ENCODE peak calls at places on chromosomes 4 and X, in seven cellular contexts. X, B, P, M, N, I and J are unnamed samples.

GRCh38 chr4:28565434-28565833 is 1704.8 kb downstream of the STIM2 start:
- DNase-seq in X (no peak), B (no peak), P (no peak), M (no peak), N (no peak), I (no peak), J (no peak)

GRCh38 chrX:53163436-53163835 is 61.6 kb downstream of the KDM5C start:
- DNase-seq in X (no peak), B (no peak), P (no peak), M (no peak), N (no peak), I (no peak), J (no peak)

GRCh38 chr4:78061939-78062603 is 4.9 kb downstream of the FRAS1 start:
- DNase-seq in X (no peak), B (no peak), P (no peak), M (no peak), N (no peak), I (no peak), J (no peak)

GRCh38 chrX:14073158-14073557 is 43.5 kb upstream of the GEMIN8 start:
- DNase-seq in X (no peak), B (no peak), P (peak; percentile 7), M (no peak), N (no peak), I (no peak), J (no peak)

GRCh38 chrX:19017271-19017670 is 33.4 kb upstream of the PHKA2 start:
- DNase-seq in X (peak; percentile 29), B (no peak), P (peak; percentile 72), M (peak; percentile 28), N (no peak), I (peak; percentile 20), J (peak; percentile 16)

GRCh38 chr4:110249687-110250387 is 51.4 kb upstream of the ELOVL6 start:
- DNase-seq in X (no peak), B (no peak), P (no peak), M (no peak), N (no peak), I (no peak), J (no peak)

GRCh38 chrX:34810364-34810763 is 132.2 kb upstream of the FAM47B start:
- DNase-seq in X (peak; percentile 18), B (no peak), P (no peak), M (no peak), N (no peak), I (no peak), J (no peak)

GRCh38 chr4:164012396-164013027 is 518.0 kb downstream of the TMA16 start:
- DNase-seq in X (no peak), B (peak; percentile 11), P (peak; percentile 67), M (peak; percentile 59), N (no peak), I (peak; percentile 67), J (no peak)

GRCh38 chr4:84971319-84971932 is 4.9 kb upstream of the WDFY3 start:
- DNase-seq in X (peak; percentile 32), B (no peak), P (peak; percentile 69), M (peak; percentile 62), N (no peak), I (no peak), J (peak; percentile 64)

GRCh38 chr4:138235419-138235952 is 6.7 kb downstream of the SLC7A11 start:
- DNase-seq in X (peak; percentile 22), B (no peak), P (no peak), M (no peak), N (no peak), I (no peak), J (peak; percentile 96)

GRCh38 chr4:6419452-6420028 is 52.9 kb downstream of the PPP2R2C start:
- DNase-seq in X (no peak), B (no peak), P (peak; percentile 72), M (no peak), N (no peak), I (no peak), J (no peak)

GRCh38 chrX:69506617-69507499 is 2.7 kb downstream of the NALF2 start:
- DNase-seq in X (no peak), B (no peak), P (no peak), M (no peak), N (no peak), I (no peak), J (no peak)

GRCh38 chrX:76148753-76149152 is 24.1 kb upstream of the PBDC1 start:
- DNase-seq in X (no peak), B (peak; percentile 27), P (peak; percentile 73), M (peak; percentile 12), N (no peak), I (peak; percentile 15), J (peak; percentile 30)

GRCh38 chr4:80610845-80611244 is 275.3 kb downstream of the CFAP299 start:
- DNase-seq in X (peak; percentile 5), B (no peak), P (peak; percentile 64), M (peak; percentile 7), N (no peak), I (no peak), J (no peak)

GRCh38 chr4:157280673-157281072 is 60.1 kb downstream of the GRIA2 start:
- DNase-seq in X (no peak), B (no peak), P (no peak), M (no peak), N (no peak), I (no peak), J (no peak)

GRCh38 chrX:23694606-23695005 is 27.3 kb downstream of the PRDX4 start:
- DNase-seq in X (peak; percentile 51), B (peak; percentile 31), P (peak; percentile 76), M (peak; percentile 82), N (no peak), I (peak; percentile 18), J (peak; percentile 81)